ENCODE peak calls at places on chromosomes 6 and 20, in ten cellular contexts. O is heart left ventricle, S is AG04449, A is BJ, J is H9, N is mucosa of descending colon, H is lower leg skin, Y is endothelial cell of umbilical vein, X is neural progenitor cell, R is bronchial epithelial cell. V is an unnamed sample.

GRCh38 chr20:6705106-6705766 is 62.2 kb upstream of the BMP2 start:
- DNase-seq in O (no peak), S (no peak), A (no peak), J (no peak), N (no peak), H (no peak), Y (no peak), X (no peak), R (no peak), V (no peak)

GRCh38 chr20:20017852-20018245 is 687 bp downstream of the NAA20 start:
- DNase-seq in O (no peak), S (no peak), A (no peak), J (no peak), N (no peak), H (no peak), Y (peak; percentile 27), X (no peak), R (peak; percentile 20), V (no peak)

GRCh38 chr6:13615802-13616140 is 636 bp downstream of the NOL7 start:
- DNase-seq in O (peak; percentile 72), S (no peak), A (no peak), J (no peak), N (peak; percentile 76), H (peak; percentile 91), Y (no peak), X (peak; percentile 71), R (no peak), V (no peak)

GRCh38 chr20:64112691-64113443 is 5.5 kb upstream of the NPBWR2 start:
- DNase-seq in O (no peak), S (no peak), A (no peak), J (no peak), N (no peak), H (peak; percentile 84), Y (no peak), X (no peak), R (no peak), V (no peak)

GRCh38 chr6:40340957-40341356 is 246.2 kb downstream of the LRFN2 start:
- DNase-seq in O (no peak), S (no peak), A (no peak), J (no peak), N (no peak), H (peak; percentile 45), Y (no peak), X (no peak), R (no peak), V (no peak)

GRCh38 chr6:108653864-108654402 is 93.2 kb downstream of the FOXO3 start:
- DNase-seq in O (no peak), S (no peak), A (no peak), J (no peak), N (no peak), H (peak; percentile 88), Y (peak; percentile 15), X (no peak), R (peak; percentile 45), V (no peak)

GRCh38 chr20:32206383-32207210 is 946 bp downstream of the PLAGL2 start:
- DNase-seq in O (no peak), S (no peak), A (no peak), J (no peak), N (no peak), H (no peak), Y (no peak), X (peak; percentile 13), R (no peak), V (peak; percentile 18)

GRCh38 chr20:30985386-30985785 is 272.1 kb upstream of the DEFB115 start:
- DNase-seq in O (peak; percentile 11), S (no peak), A (no peak), J (peak; percentile 24), N (no peak), H (peak; percentile 45), Y (no peak), X (no peak), R (no peak), V (peak; percentile 2)

GRCh38 chr6:33247977-33248642 is 23.6 kb downstream of the VPS52 start:
- DNase-seq in O (peak; percentile 93), S (no peak), A (no peak), J (peak; percentile 90), N (peak; percentile 93), H (peak; percentile 98), Y (peak; percentile 89), X (peak; percentile 94), R (peak; percentile 76), V (peak; percentile 52)

GRCh38 chr6:33249732-33250625 is 21.7 kb downstream of the VPS52 start:
- DNase-seq in O (peak; percentile 62), S (peak; percentile 58), A (peak; percentile 75), J (no peak), N (peak; percentile 37), H (peak; percentile 79), Y (peak; percentile 52), X (no peak), R (peak; percentile 94), V (no peak)

GRCh38 chr6:33250731-33251130 is 20.9 kb downstream of the VPS52 start:
- DNase-seq in O (no peak), S (no peak), A (no peak), J (no peak), N (no peak), H (no peak), Y (no peak), X (no peak), R (no peak), V (no peak)

GRCh38 chr6:33248643-33248931 is 23.1 kb downstream of the VPS52 start:
- DNase-seq in O (no peak), S (no peak), A (no peak), J (no peak), N (no peak), H (no peak), Y (no peak), X (peak; percentile 41), R (no peak), V (no peak)

GRCh38 chr6:33248932-33249731 is 22.5 kb downstream of the VPS52 start:
- DNase-seq in O (peak; percentile 98), S (peak; percentile 95), A (peak; percentile 98), J (peak; percentile 99), N (peak; percentile 98), H (peak; percentile 99), Y (peak; percentile 100), X (peak; percentile 98), R (peak; percentile 99), V (peak; percentile 97)
- TF ChIP-seq CTCF in O (peak; percentile 50), S (peak; percentile 29), A (peak; percentile 25), J (no peak), N (no peak), H (no peak), Y (no peak), X (no peak), R (peak; percentile 7), V (no peak)

GRCh38 chr6:149027484-149027883 is 280.7 kb downstream of the UST start:
- DNase-seq in O (no peak), S (no peak), A (no peak), J (no peak), N (no peak), H (no peak), Y (no peak), X (no peak), R (no peak), V (no peak)

GRCh38 chr6:149025061-149025460 is 278.2 kb downstream of the UST start:
- DNase-seq in O (no peak), S (no peak), A (no peak), J (no peak), N (no peak), H (no peak), Y (no peak), X (no peak), R (no peak), V (no peak)

GRCh38 chr6:149024361-149024760 is 277.5 kb downstream of the UST start:
- DNase-seq in O (no peak), S (no peak), A (no peak), J (no peak), N (no peak), H (no peak), Y (no peak), X (no peak), R (no peak), V (no peak)

GRCh38 chr6:149028767-149029405 is 282.1 kb downstream of the UST start:
- DNase-seq in O (no peak), S (peak; percentile 80), A (no peak), J (no peak), N (no peak), H (no peak), Y (peak; percentile 82), X (peak; percentile 88), R (peak; percentile 80), V (peak; percentile 74)

DNA sequence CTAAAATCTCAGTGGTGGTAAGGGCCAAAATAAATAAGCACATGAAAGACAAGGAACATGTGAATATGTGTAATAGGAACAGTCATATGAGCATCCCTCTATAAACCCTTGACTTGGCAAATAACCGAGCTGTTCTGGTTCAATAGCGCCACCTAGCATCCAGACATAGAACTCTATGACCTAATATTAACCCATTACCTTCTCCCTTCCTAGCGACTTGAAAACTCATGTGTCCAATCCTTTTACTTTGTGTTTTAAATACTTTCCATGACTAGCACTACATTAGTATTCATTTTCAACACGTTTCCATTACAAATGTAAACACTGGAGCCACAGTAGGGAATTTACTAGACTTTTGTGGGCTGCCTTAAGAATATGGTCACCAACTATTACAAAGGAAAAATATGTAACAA is 279.7 kb downstream of the UST start:
- DNase-seq in O (no peak), S (peak; percentile 89), A (peak; percentile 89), J (peak; percentile 48), N (no peak), H (no peak), Y (peak; percentile 23), X (peak; percentile 80), R (peak; percentile 56), V (no peak)
- TF ChIP-seq CTCF in O (peak; percentile 42), S (peak; percentile 52), A (peak; percentile 71), J (peak; percentile 91), N (no peak), H (no peak), Y (peak; percentile 24), X (peak; percentile 94), R (peak; percentile 53), V (peak; percentile 75)

DNA sequence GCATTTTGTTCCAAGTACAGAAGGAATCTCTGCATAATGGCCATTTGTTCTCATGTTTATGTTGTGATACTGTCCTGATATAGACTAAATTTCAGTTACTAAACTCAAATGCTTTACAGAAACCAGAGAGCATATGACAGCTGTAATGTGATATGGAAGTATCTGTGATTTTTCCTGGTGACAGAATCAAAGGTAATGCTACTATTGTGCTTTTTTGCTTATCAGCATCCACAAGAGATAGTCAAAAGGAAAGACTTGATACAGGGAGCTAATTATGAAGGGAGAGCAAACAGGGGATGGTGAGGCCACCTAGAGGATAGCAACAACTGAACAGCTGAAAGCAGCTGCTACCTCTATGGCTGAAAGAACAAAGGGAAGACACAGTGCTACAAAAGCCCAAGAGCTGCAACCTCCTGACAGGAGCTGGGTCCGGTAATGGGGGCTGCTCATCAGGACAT is 181.4 kb downstream of the PHF3 start:
- DNase-seq in O (no peak), S (no peak), A (no peak), J (peak; percentile 52), N (no peak), H (no peak), Y (no peak), X (peak; percentile 60), R (peak; percentile 26), V (no peak)
- TF ChIP-seq CTCF in O (no peak), S (peak; percentile 22), A (peak; percentile 41), J (peak; percentile 59), N (no peak), H (no peak), Y (no peak), X (peak; percentile 54), R (peak; percentile 39), V (no peak)

DNA sequence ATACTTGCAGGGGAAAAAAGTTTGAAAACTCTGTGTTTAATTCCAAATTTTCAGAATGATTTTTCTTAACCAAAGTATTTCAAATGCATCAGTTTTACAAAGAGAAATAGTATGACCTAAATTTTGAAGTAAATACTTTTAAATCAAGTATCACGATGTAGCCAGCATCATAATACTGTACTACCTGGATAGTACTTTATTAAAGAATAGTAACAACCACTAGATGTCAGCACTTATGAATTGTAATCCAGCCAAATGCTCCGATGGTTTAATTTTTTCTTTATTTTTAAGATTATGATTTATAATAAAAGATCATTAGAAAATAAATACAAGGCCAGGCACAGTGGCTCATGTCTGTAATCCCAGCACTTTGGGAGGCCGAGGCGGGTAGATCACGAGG is 37.2 kb upstream of the HACE1 start:
- DNase-seq in O (no peak), S (no peak), A (no peak), J (no peak), N (no peak), H (no peak), Y (peak; percentile 9), X (no peak), R (peak; percentile 23), V (no peak)
- TF ChIP-seq CTCF in O (peak; percentile 24), S (no peak), A (peak; percentile 14), J (peak; percentile 42), N (no peak), H (no peak), Y (no peak), X (peak; percentile 32), R (no peak), V (peak; percentile 65)

V was measured in PC-9.